ENCODE peak calls at places on chromosomes 11 and 22, in four cellular contexts. I is lower lobe of right lung, K is PC-3, U is dorsolateral prefrontal cortex. G is an unnamed sample.
A peak's percentile ranks its signal among the peaks of the same experiment; 100 is the strongest.

GRCh38 chr22:42879371-42880021 is 22.4 kb upstream of the ARFGAP3 start:
- DNase-seq in I (no peak), U (no peak), K (no peak), G (no peak)

GRCh38 chr11:63843042-63843441 is 4.1 kb downstream of the MARK2 start:
- DNase-seq in U (no peak), K (no peak), I (no peak), G (no peak)

GRCh38 chr11:115314330-115314729 is 189.9 kb downstream of the CADM1 start:
- DNase-seq in U (no peak), I (no peak), K (no peak), G (no peak)

GRCh38 chr22:40714514-40714966 is 35.3 kb downstream of the MCHR1 start:
- DNase-seq in U (peak; percentile 11), I (no peak), K (peak; percentile 60), G (no peak)

GRCh38 chr22:19229600-19229999 is 51.1 kb upstream of the SLC25A1 start:
- DNase-seq in U (no peak), K (no peak), I (no peak), G (no peak)

GRCh38 chr11:111229604-111230003 is 15.9 kb upstream of the POU2AF2 start:
- DNase-seq in K (no peak), I (no peak), U (no peak), G (peak; percentile 31)

GRCh38 chr11:31872074-31872440 is 60.9 kb upstream of the PAX6 start:
- DNase-seq in U (no peak), I (no peak), K (peak; percentile 78), G (no peak)

GRCh38 chr11:82750643-82751139 is 17.0 kb upstream of the FAM181B start:
- DNase-seq in U (no peak), K (no peak), I (no peak), G (peak; percentile 15)

GRCh38 chr11:108012139-108012725 is 3.5 kb downstream of the CUL5 start:
- DNase-seq in U (no peak), K (no peak), I (no peak), G (no peak)

GRCh38 chr22:42803454-42803853 is 53.6 kb downstream of the ARFGAP3 start:
- DNase-seq in U (no peak), I (no peak), K (no peak), G (no peak)

GRCh38 chr11:45663486-45664375 is 1.7 kb downstream of the CHST1 start:
- DNase-seq in I (no peak), U (no peak), K (peak; percentile 3), G (no peak)

GRCh38 chr11:57751676-57752253 is at the start of gene BTBD18:
- DNase-seq in K (peak; percentile 79), I (no peak), U (no peak), G (no peak)

GRCh38 chr22:41301085-41302015 is at the start of gene ZC3H7B:
- DNase-seq in K (peak; percentile 77), I (peak; percentile 89), U (peak; percentile 83), G (peak; percentile 87)

GRCh38 chr11:216081-216974 is 8.8 kb downstream of the RIC8A start:
- DNase-seq in K (no peak), I (no peak), U (no peak), G (no peak)

DNA sequence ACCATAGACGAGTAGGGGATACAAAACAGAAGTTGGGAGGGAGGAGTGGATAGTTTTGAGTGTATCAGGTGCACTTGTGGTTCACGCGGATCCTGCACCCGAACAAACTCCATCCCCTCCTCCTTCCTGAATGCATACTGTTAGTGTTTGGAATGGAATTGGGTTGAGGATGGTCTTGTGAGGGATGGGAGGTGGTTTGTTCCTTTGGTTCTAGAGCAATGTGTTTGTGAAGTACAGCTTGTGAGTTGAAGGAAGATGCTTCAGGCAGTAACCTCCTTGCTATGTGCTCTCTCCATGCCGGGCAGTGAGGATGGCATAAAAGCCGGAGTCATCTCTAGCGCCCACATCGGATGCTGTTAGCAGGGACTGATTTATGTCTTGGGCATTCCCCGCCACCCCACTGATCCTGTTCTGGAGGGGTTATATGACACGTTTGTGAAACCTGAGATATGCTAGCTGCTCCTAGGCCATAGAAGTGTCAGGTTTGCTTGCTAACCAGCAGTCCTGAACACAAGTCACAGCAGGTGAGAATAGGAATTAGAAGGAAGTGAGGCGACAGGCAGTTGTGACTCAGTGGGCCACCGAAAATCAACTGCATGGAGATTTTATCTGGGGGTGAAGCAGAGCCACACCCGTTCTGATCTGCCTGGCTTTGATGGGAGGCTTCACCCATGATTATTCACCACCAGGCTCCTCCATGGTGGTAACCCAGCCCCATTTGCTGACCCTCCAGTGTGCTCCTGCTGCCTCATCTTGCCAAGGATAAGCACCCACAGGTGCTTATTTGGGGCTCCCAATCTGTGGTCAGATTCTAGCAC is 2.2 kb downstream of the BCR start:
- DNase-seq in K (peak; percentile 72), I (no peak), U (peak; percentile 58), G (peak; percentile 88)
- TF ChIP-seq CTCF in K (no peak), I (no peak), U (no peak), G (no peak)

DNA sequence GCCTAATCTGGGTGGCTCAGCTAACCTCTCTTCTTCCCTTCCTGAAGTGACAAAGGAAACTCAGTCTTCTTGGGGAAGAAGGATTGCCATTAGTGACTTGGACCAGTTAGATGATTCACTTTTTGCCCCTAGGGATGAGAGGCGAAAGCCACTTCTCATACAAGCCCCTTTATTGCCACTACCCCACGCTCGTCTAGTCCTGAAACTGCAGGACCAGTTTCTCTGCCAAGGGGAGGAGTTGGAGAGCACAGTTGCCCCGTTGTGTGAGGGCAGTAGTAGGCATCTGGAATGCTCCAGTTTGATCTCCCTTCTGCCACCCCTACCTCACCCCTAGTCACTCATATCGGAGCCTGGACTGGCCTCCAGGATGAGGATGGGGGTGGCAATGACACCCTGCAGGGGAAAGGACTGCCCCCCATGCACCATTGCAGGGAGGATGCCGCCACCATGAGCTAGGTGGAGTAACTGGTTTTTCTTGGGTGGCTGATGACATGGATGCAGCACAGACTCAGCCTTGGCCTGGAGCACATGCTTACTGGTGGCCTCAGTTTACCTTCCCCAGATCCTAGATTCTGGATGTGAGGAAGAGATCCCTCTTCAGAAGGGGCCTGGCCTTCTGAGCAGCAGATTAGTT is 14.2 kb upstream of the UVRAG start:
- DNase-seq in K (peak; percentile 38), U (no peak), I (no peak), G (no peak)
- TF ChIP-seq CTCF in K (no peak), U (no peak), I (no peak), G (no peak)

DNA sequence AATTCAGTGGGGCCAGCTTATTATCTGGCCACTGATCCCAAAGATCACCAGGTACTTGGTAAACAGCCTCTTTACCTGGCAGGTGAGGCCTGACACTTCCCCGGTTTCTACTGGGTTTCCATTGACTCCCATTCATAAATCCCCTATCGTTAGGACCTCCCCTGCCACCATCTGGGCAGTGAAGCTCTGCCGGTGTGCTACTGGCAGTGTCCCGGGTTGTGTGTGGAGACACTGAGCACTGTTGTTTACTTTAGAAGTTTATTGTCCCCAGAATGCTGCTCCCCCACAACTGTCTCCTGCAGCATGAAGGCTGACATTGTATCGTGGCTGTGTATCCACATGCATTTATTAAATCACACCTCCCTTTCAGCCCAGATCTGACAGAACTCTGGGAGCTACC is 142.7 kb downstream of the WNT7B start:
- DNase-seq in I (no peak), K (no peak), U (no peak), G (no peak)
- TF ChIP-seq CTCF in I (no peak), K (no peak), U (no peak), G (no peak)

DNA sequence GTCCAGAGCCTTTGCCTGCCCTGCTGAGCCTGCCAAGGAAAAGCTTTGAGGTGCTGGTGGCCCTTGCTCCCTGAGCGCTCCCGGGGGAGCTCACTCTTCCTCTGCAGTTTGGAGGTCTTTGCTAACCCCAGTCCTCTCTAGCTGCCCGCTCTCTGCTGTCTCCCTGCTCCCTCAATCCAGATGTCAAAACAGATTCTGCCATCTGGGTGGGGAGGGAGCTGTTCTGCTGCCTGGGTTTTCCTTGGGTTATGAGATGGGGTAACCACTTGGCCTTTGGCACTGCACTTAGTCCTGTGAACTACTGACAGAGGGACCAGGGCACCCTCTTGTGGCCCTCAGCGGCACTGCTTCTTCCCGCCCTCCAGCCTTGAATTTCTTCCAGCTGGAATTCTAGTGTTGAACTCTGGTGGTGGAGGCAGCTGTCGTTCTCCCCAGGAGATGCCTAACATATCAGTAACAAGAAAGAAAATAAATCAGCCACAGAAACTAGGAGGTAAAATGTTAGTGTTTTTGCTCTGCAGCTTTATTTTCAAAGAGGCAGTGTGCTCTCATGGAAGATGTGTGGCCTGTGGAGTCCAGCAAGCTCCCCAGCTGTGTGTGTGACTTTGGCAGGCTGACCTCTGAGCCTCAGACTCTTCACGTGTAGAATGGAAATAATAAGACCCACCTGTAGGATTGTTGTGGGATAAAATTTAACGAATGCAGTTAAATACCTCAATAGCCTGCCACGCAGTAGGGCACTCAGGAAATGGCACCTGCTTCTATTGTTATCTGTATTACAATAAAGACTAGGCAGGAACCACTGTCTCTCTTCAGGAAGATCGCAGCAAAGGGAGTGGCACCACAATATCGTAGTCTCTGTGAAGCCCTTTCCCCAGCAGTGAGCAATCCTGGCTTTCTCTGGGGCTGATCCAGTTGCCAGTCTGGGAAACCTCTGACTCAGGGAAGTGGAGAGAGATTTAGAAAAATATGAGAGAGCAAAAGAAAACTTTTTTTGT is 23.4 kb downstream of the ARFGAP2 start:
- DNase-seq in I (peak; percentile 72), K (peak; percentile 79), U (peak; percentile 87), G (peak; percentile 69)
- TF ChIP-seq CTCF in I (peak; percentile 95), K (peak; percentile 95), U (peak; percentile 94), G (peak; percentile 99)

GRCh38 chr22:29700949-29701927 is 18.6 kb upstream of the CABP7 start:
- DNase-seq in U (no peak), K (peak; percentile 94), I (no peak), G (peak; percentile 46)
- TF ChIP-seq CTCF in U (no peak), K (peak; percentile 59), I (no peak), G (no peak)

GRCh38 chr11:125423247-125423849 is 72.7 kb downstream of the FEZ1 start:
- DNase-seq in I (no peak), U (no peak), K (peak; percentile 52), G (peak; percentile 39)
- TF ChIP-seq CTCF in I (peak; percentile 17), U (no peak), K (peak; percentile 85), G (peak; percentile 36)

GRCh38 chr22:30635273-30636225 is at the start of gene SLC35E4:
- DNase-seq in I (peak; percentile 94), K (peak; percentile 83), U (peak; percentile 93), G (peak; percentile 97)
- TF ChIP-seq CTCF in I (no peak), K (peak; percentile 23), U (peak; percentile 16), G (no peak)

DNA sequence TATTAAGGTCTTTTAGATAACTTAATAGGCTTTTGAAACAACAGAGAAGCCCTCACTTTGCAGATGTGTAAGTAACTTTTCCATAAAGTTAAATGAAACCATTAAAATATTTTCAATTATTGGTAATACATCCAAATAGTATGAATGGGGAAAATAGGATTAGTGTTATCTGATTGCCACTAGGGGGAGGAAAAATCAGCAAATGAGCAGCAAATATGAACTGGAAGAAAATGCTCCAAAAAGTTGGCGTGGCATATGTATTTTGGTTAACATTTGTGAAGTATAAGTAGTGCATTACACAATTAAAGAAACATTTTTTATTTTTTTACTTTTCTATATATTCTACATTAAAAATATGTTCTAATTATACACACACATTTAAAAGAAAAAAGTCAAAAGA is 259.8 kb upstream of the ANO5 start:
- DNase-seq in I (no peak), U (no peak), K (no peak), G (no peak)
- TF ChIP-seq CTCF in I (peak; percentile 33), U (peak; percentile 34), K (peak; percentile 46), G (peak; percentile 33)